ENCODE peak calls at places on chromosomes 2 and 18, in five cellular contexts. S is BE2C, V is breast epithelium, F is SK-N-SH, D is HCT116. Q is an unnamed sample.

GRCh38 chr2:229141626-229142025 is 129.5 kb downstream of the PID1 start:
- DNase-seq in F (no peak), V (no peak), D (no peak), S (no peak), Q (peak; percentile 38)

GRCh38 chr18:3610188-3610708 is 160.3 kb downstream of the TGIF1 start:
- DNase-seq in V (no peak), D (no peak), F (no peak), S (no peak), Q (no peak)

GRCh38 chr18:55084546-55084945 is 125.3 kb upstream of the CCDC68 start:
- DNase-seq in S (no peak), V (no peak), D (no peak), F (no peak), Q (no peak)

GRCh38 chr18:79912409-79912991 is 39.0 kb downstream of the SLC66A2 start:
- DNase-seq in S (no peak), V (peak; percentile 14), D (no peak), F (no peak), Q (no peak)

GRCh38 chr2:24304098-24304497 is 56.2 kb downstream of the ITSN2 start:
- DNase-seq in S (peak; percentile 35), F (no peak), V (peak; percentile 71), D (no peak), Q (peak; percentile 92)

GRCh38 chr2:186429095-186429494 is 57.0 kb upstream of the ZC3H15 start:
- DNase-seq in F (no peak), D (no peak), V (no peak), S (no peak), Q (no peak)

GRCh38 chr2:150475479-150476212 is 11.8 kb downstream of the RND3 start:
- DNase-seq in D (no peak), V (no peak), S (no peak), F (no peak), Q (no peak)

GRCh38 chr2:81283081-81283480 is 978.5 kb upstream of the LRRTM1 start:
- DNase-seq in D (no peak), F (no peak), S (no peak), V (no peak), Q (no peak)

GRCh38 chr2:160253440-160254296 is 53.6 kb upstream of the ITGB6 start:
- DNase-seq in S (no peak), V (no peak), D (no peak), F (no peak), Q (no peak)

GRCh38 chr18:22268641-22269128 is 99.3 kb downstream of the GATA6 start:
- DNase-seq in D (no peak), F (no peak), S (no peak), V (no peak), Q (no peak)

GRCh38 chr2:178194600-178195389 is 483 bp downstream of the OSBPL6 start:
- DNase-seq in S (peak; percentile 67), F (peak; percentile 79), V (no peak), D (no peak), Q (peak; percentile 69)

GRCh38 chr2:189782221-189782671 is 1.9 kb downstream of the ORMDL1 start:
- DNase-seq in S (no peak), F (no peak), V (no peak), D (no peak), Q (peak; percentile 43)

GRCh38 chr2:96265349-96265839 is 403 bp downstream of the TMEM127 start:
- DNase-seq in V (no peak), F (peak; percentile 88), S (peak; percentile 28), D (no peak), Q (no peak)

GRCh38 chr2:96158554-96158940 is 13.3 kb upstream of the DUSP2 start:
- DNase-seq in F (no peak), D (no peak), S (no peak), V (no peak), Q (no peak)

GRCh38 chr2:145740302-145740701 is 1220.4 kb upstream of the ZEB2 start:
- DNase-seq in V (no peak), F (no peak), S (no peak), D (no peak), Q (no peak)

GRCh38 chr2:67186871-67187270 is 210.3 kb upstream of the ETAA1 start:
- DNase-seq in S (no peak), F (no peak), V (no peak), D (no peak), Q (no peak)

GRCh38 chr18:848062-848795 is 36.2 kb upstream of the YES1 start:
- DNase-seq in D (no peak), V (no peak), S (no peak), F (no peak), Q (no peak)

GRCh38 chr2:28108143-28108542 is 217.6 kb downstream of the BABAM2 start:
- DNase-seq in V (no peak), S (no peak), D (no peak), F (no peak), Q (peak; percentile 14)

GRCh38 chr2:237323656-237324055 is 90.3 kb downstream of the COL6A3 start:
- DNase-seq in F (no peak), V (no peak), D (no peak), S (no peak), Q (no peak)

GRCh38 chr2:86216577-86217555 is 17.6 kb downstream of the MRPL35 start:
- DNase-seq in S (no peak), D (no peak), F (no peak), V (no peak), Q (peak; percentile 40)

GRCh38 chr2:71831208-71831577 is 316.5 kb downstream of the CYP26B1 start:
- DNase-seq in V (no peak), F (no peak), S (no peak), D (no peak), Q (peak; percentile 37)

GRCh38 chr2:170155022-170155722 is 22.8 kb upstream of the MYO3B start:
- DNase-seq in D (no peak), V (no peak), S (peak; percentile 64), F (peak; percentile 59), Q (peak; percentile 64)

GRCh38 chr2:29517421-29517820 is 402.2 kb downstream of the CLIP4 start:
- DNase-seq in D (no peak), V (no peak), F (peak; percentile 58), S (peak; percentile 25), Q (no peak)

GRCh38 chr2:203861607-203862006 is 6.0 kb upstream of the CTLA4 start:
- DNase-seq in F (no peak), S (no peak), D (no peak), V (no peak), Q (no peak)

GRCh38 chr2:182379235-182379634 is 47.6 kb downstream of the PDE1A start:
- DNase-seq in F (peak; percentile 27), D (no peak), S (no peak), V (no peak), Q (peak; percentile 92)

DNA sequence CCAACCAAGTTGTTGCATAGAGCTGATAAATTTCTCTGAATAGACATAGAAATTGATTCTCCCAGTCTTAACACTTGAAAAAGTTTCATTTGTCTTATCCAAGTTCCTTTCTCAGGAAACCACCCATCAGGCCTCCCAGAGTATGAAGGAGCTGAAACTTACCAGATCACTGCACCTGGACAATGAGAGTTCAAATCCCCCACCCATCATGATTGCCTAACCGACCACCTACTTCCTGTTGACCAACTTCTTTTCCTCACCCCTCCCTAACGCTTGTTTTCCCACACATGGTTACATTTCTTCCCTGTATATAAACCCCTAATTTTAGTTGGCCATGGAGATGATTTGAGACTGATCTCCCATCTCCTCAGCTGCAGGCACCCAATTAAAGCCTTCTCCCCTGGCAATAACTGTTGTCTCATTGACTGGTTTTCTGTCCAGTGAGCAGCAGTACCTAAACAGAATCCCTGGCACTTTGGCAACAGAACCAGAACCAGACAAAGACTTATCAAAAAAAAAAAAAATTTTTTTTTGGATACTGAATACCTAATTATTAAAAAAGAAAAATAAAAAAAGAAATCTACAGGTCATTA is 103.0 kb downstream of the SPIRE1 start:
- DNase-seq in V (no peak), F (no peak), S (no peak), D (no peak), Q (no peak)
- H3K9me3 ChIP-seq in V (peaks cover 16% of the 10 kb centered on the region), F (no peaks in the 10 kb centered on the region), S (no peaks in the 10 kb centered on the region), D (no peaks in the 10 kb centered on the region), Q (no peaks in the 10 kb centered on the region)

GRCh38 chr18:14974088-14974487 is 226.1 kb downstream of the ANKRD30B start:
- DNase-seq in F (no peak), D (no peak), S (no peak), V (peak; percentile 26), Q (no peak)

GRCh38 chr18:14969507-14969906 is 221.5 kb downstream of the ANKRD30B start:
- DNase-seq in F (no peak), S (no peak), D (no peak), V (no peak), Q (no peak)

GRCh38 chr18:14965553-14965952 is 217.6 kb downstream of the ANKRD30B start:
- DNase-seq in D (no peak), V (no peak), F (no peak), S (no peak), Q (no peak)

GRCh38 chr18:14971461-14972185 is 223.7 kb downstream of the ANKRD30B start:
- DNase-seq in S (no peak), V (no peak), D (no peak), F (no peak), Q (no peak)

GRCh38 chr18:14970027-14970426 is 222.1 kb downstream of the ANKRD30B start:
- DNase-seq in D (no peak), V (no peak), F (no peak), S (no peak), Q (no peak)
- H3K9me3 ChIP-seq in D (peaks cover 3% of the 10 kb centered on the region), V (no peaks in the 10 kb centered on the region), F (no peaks in the 10 kb centered on the region), S (no peaks in the 10 kb centered on the region), Q (no peaks in the 10 kb centered on the region)

DNA sequence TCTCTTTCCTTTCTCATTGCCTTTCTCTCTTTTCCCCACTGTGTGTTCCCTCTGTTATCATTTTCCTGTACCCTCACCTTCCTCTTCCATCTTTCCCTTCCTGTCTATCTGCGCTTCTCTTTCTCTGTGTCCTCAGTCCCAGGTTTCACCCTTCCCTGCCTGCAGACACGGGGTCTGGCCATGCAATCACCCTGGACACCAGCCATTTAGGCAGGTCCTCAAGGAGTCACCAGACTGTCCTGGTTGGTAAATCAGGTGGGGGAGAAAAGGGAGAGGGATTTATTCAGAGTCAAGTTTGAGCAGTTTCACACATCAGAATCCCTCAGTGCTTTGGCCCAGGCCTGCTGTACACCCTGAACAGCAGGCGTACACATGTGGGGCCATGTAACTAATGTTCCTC is 169.3 kb downstream of the ANKRD30B start:
- DNase-seq in S (no peak), F (no peak), V (no peak), D (no peak), Q (no peak)
- H3K9me3 ChIP-seq in S (no peaks in the 10 kb centered on the region), F (no peaks in the 10 kb centered on the region), V (no peaks in the 10 kb centered on the region), D (peaks cover 14% of the 10 kb centered on the region), Q (no peaks in the 10 kb centered on the region)

GRCh38 chr2:6846967-6847695 is 18.6 kb downstream of the CMPK2 start:
- DNase-seq in F (no peak), D (no peak), S (peak; percentile 20), V (no peak), Q (no peak)
- H3K9me3 ChIP-seq in F (peaks cover 23% of the 10 kb centered on the region), D (peaks cover 21% of the 10 kb centered on the region), S (peaks cover 6% of the 10 kb centered on the region), V (peaks cover 87% of the 10 kb centered on the region), Q (no peaks in the 10 kb centered on the region)

GRCh38 chr2:89820248-89820647 is 1128.8 kb downstream of the RPIA start:
- DNase-seq in V (no peak), F (no peak), S (no peak), D (no peak), Q (no peak)
- H3K9me3 ChIP-seq in V (no peaks in the 10 kb centered on the region), F (no peaks in the 10 kb centered on the region), S (no peaks in the 10 kb centered on the region), D (peaks cover 34% of the 10 kb centered on the region), Q (peaks cover 66% of the 10 kb centered on the region)

DNA sequence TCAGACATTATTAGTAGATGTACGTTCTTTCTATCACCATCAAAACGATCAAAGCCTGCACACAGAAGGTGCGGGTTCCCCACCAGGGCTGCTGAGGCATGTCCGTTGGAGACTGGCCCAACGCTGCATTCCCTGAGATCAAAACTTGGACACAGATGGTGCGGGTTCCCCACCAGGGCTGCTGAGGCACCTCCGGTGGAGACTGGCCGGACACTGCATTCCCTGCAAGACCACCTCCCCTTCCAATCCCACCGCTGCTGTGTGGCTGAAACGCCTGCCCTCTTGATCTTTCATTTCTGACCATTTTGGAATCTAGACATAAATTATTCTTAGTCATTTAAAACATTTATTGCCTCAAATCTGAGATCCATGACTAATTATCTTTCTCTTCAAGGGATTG is 254.2 kb upstream of the SALL3 start:
- DNase-seq in D (no peak), S (no peak), F (no peak), V (no peak), Q (no peak)
- H3K9me3 ChIP-seq in D (no peaks in the 10 kb centered on the region), S (no peaks in the 10 kb centered on the region), F (no peaks in the 10 kb centered on the region), V (peaks cover 9% of the 10 kb centered on the region), Q (no peaks in the 10 kb centered on the region)

Q was measured in cardiac muscle cell.